ENCODE peak calls at places on chromosomes 3 and 15, in four cellular contexts. U is OCI-LY7, S is cardiac fibroblast, D is tibial artery. Q is an unnamed sample.

GRCh38 chr3:5784656-5785055 is 597.1 kb downstream of the EDEM1 start:
- DNase-seq in D (no peak), S (no peak), U (no peak), Q (no peak)

GRCh38 chr15:69627548-69628158 is 175.0 kb downstream of the RPLP1 start:
- DNase-seq in S (no peak), U (no peak), D (no peak), Q (no peak)

GRCh38 chr3:64224826-64225606 is at the start of gene PRICKLE2:
- DNase-seq in S (peak; percentile 95), U (peak; percentile 92), D (peak; percentile 94), Q (peak; percentile 81)

GRCh38 chr3:124766113-124767095 is 36.2 kb downstream of the UMPS start:
- DNase-seq in U (no peak), S (no peak), D (peak; percentile 15), Q (no peak)

GRCh38 chr3:188975612-188976314 is 196.0 kb upstream of the TPRG1 start:
- DNase-seq in S (no peak), U (no peak), D (no peak), Q (peak; percentile 61)

GRCh38 chr3:153028336-153028735 is 133.7 kb upstream of the RAP2B start:
- DNase-seq in D (no peak), U (no peak), S (peak; percentile 40), Q (no peak)

GRCh38 chr3:153760952-153761351 is 360.2 kb upstream of the ARHGEF26 start:
- DNase-seq in D (no peak), U (peak; percentile 56), S (no peak), Q (no peak)

GRCh38 chr3:197023241-197023997 is 6.2 kb downstream of the MELTF start:
- DNase-seq in U (peak; percentile 82), D (no peak), S (no peak), Q (no peak)

GRCh38 chr15:73927476-73928240 is 1.4 kb downstream of the LOXL1 start:
- DNase-seq in U (no peak), D (peak; percentile 84), S (peak; percentile 48), Q (peak; percentile 62)

GRCh38 chr15:89096664-89097063 is 8.4 kb downstream of the ABHD2 start:
- DNase-seq in D (peak; percentile 45), U (no peak), S (no peak), Q (no peak)

GRCh38 chr15:40594429-40594836 is 384 bp downstream of the KNL1 start:
- DNase-seq in U (peak; percentile 77), S (peak; percentile 65), D (peak; percentile 70), Q (peak; percentile 63)

GRCh38 chr15:51625236-51625635 is 2.7 kb upstream of the DMXL2 start:
- DNase-seq in U (no peak), D (no peak), S (no peak), Q (no peak)

GRCh38 chr3:169173636-169174035 is 489.9 kb downstream of the MECOM start:
- DNase-seq in D (no peak), S (no peak), U (no peak), Q (no peak)

GRCh38 chr15:66700412-66700801 is 1.6 kb upstream of the SMAD6 start:
- DNase-seq in S (no peak), D (no peak), U (peak; percentile 46), Q (no peak)

GRCh38 chr3:183448369-183449128 is 20.1 kb upstream of the MCF2L2 start:
- DNase-seq in S (no peak), U (no peak), D (no peak), Q (no peak)

GRCh38 chr3:152499796-152500385 is 231.2 kb downstream of the MBNL1 start:
- DNase-seq in S (no peak), U (no peak), D (no peak), Q (no peak)

GRCh38 chr3:167394003-167394402 is 13.9 kb upstream of the ZBBX start:
- DNase-seq in U (peak; percentile 4), S (no peak), D (no peak), Q (no peak)

GRCh38 chr15:84992157-84992940 is 10.7 kb downstream of the PDE8A start:
- DNase-seq in U (no peak), D (no peak), S (peak; percentile 85), Q (peak; percentile 97)

GRCh38 chr3:125115640-125116039 is 59.8 kb upstream of the HEG1 start:
- DNase-seq in S (peak; percentile 59), D (no peak), U (no peak), Q (no peak)

GRCh38 chr3:46215810-46216414 is 7.8 kb upstream of the CCR1 start:
- DNase-seq in S (peak; percentile 39), D (no peak), U (no peak), Q (no peak)

GRCh38 chr3:135034291-135034768 is 239.3 kb downstream of the EPHB1 start:
- DNase-seq in D (no peak), U (no peak), S (no peak), Q (no peak)

GRCh38 chr3:132318451-132318850 is 1.2 kb downstream of the ACP3 start:
- DNase-seq in D (no peak), U (no peak), S (peak; percentile 50), Q (peak; percentile 57)
- H3K4me3 ChIP-seq in D (no peak overlapping the region), U (peak overlapping the region; percentile 63), S (no peak overlapping the region), Q (no peak overlapping the region)

GRCh38 chr3:84692261-84692660 is 266.5 kb upstream of the CADM2 start:
- DNase-seq in U (no peak), D (no peak), S (no peak), Q (no peak)
- H3K4me3 ChIP-seq in U (no peak overlapping the region), D (no peak overlapping the region), S (no peak overlapping the region), Q (no peak overlapping the region)

GRCh38 chr15:95680693-95681092 is 649.8 kb upstream of the NR2F2 start:
- DNase-seq in D (no peak), S (no peak), U (no peak), Q (no peak)

GRCh38 chr15:95674031-95674430 is 656.5 kb upstream of the NR2F2 start:
- DNase-seq in U (no peak), D (no peak), S (no peak), Q (no peak)

GRCh38 chr15:95679847-95680582 is 650.5 kb upstream of the NR2F2 start:
- DNase-seq in D (no peak), S (no peak), U (no peak), Q (no peak)

GRCh38 chr15:95682129-95682528 is 648.4 kb upstream of the NR2F2 start:
- DNase-seq in S (no peak), U (no peak), D (no peak), Q (no peak)

GRCh38 chr15:95676500-95676899 is 654.0 kb upstream of the NR2F2 start:
- DNase-seq in S (no peak), U (no peak), D (no peak), Q (no peak)
- H3K4me3 ChIP-seq in S (no peak overlapping the region), U (no peak overlapping the region), D (no peak overlapping the region), Q (no peak overlapping the region)

GRCh38 chr15:42510258-42511009 is 15.0 kb downstream of the SNAP23 start:
- DNase-seq in D (no peak), S (peak; percentile 11), U (no peak), Q (no peak)
- H3K4me3 ChIP-seq in D (no peak overlapping the region), S (no peak overlapping the region), U (no peak overlapping the region), Q (no peak overlapping the region)

GRCh38 chr3:158103131-158103955 is 2.9 kb downstream of the SHOX2 start:
- DNase-seq in D (peak; percentile 86), S (no peak), U (no peak), Q (no peak)
- H3K4me3 ChIP-seq in D (peak overlapping the region; percentile 84), S (peak overlapping the region; percentile 5), U (no peak overlapping the region), Q (no peak overlapping the region)

Q was measured in mammary epithelial cell.